ENCODE peak calls at places on chromosome 18, in four cellular contexts. One of them, this sample, is unnamed.
A peak's percentile ranks its signal among the peaks of the same experiment; 100 is the strongest.

GRCh38 chr18:70384181-70384790 is 95.4 kb downstream of the SOCS6 start:
- DNase-seq in EL: peak; percentile 96
- DNase-seq in CD4-positive, alpha-beta T cell: no peak
- DNase-seq in A549: peak; percentile 31
- DNase-seq in this sample: no peak

GRCh38 chr18:3002766-3003165 is 10.2 kb downstream of the LPIN2 start:
- DNase-seq in EL: no peak
- DNase-seq in CD4-positive, alpha-beta T cell: no peak
- DNase-seq in A549: no peak
- DNase-seq in this sample: no peak

GRCh38 chr18:65526099-65526498 is 224.7 kb upstream of the CDH7 start:
- DNase-seq in EL: no peak
- DNase-seq in CD4-positive, alpha-beta T cell: no peak
- DNase-seq in A549: no peak
- DNase-seq in this sample: no peak

GRCh38 chr18:79714531-79715240 is 35.1 kb downstream of the CTDP1 start:
- DNase-seq in EL: no peak
- DNase-seq in CD4-positive, alpha-beta T cell: no peak
- DNase-seq in A549: no peak
- DNase-seq in this sample: no peak

GRCh38 chr18:59764281-59764680 is 67.1 kb upstream of the CCBE1 start:
- DNase-seq in EL: no peak
- DNase-seq in CD4-positive, alpha-beta T cell: no peak
- DNase-seq in A549: no peak
- DNase-seq in this sample: no peak

GRCh38 chr18:76992226-76993084 is 140.1 kb downstream of the MBP start:
- DNase-seq in EL: no peak
- DNase-seq in CD4-positive, alpha-beta T cell: no peak
- DNase-seq in A549: no peak
- DNase-seq in this sample: no peak

GRCh38 chr18:48803951-48804855 is 146.6 kb downstream of the SMAD7 start:
- DNase-seq in EL: no peak
- DNase-seq in CD4-positive, alpha-beta T cell: no peak
- DNase-seq in A549: no peak
- DNase-seq in this sample: peak; percentile 78

GRCh38 chr18:57331718-57332117 is 20.6 kb upstream of the ST8SIA3 start:
- DNase-seq in EL: no peak
- DNase-seq in CD4-positive, alpha-beta T cell: no peak
- DNase-seq in A549: no peak
- DNase-seq in this sample: no peak

GRCh38 chr18:50083708-50084107 is 111.2 kb downstream of the MYO5B start:
- DNase-seq in EL: no peak
- DNase-seq in CD4-positive, alpha-beta T cell: no peak
- DNase-seq in A549: no peak
- DNase-seq in this sample: no peak

GRCh38 chr18:34624551-34624950 is 85.5 kb upstream of the DTNA start:
- DNase-seq in EL: no peak
- DNase-seq in CD4-positive, alpha-beta T cell: no peak
- DNase-seq in A549: no peak
- DNase-seq in this sample: no peak

GRCh38 chr18:58528011-58528367 is 100.9 kb downstream of the ALPK2 start:
- DNase-seq in EL: no peak
- DNase-seq in CD4-positive, alpha-beta T cell: no peak
- DNase-seq in A549: no peak
- DNase-seq in this sample: no peak

GRCh38 chr18:48061781-48062570 is 131.5 kb upstream of the SMAD2 start:
- DNase-seq in EL: no peak
- DNase-seq in CD4-positive, alpha-beta T cell: no peak
- DNase-seq in A549: no peak
- DNase-seq in this sample: no peak

GRCh38 chr18:76985951-76986236 is 146.7 kb downstream of the MBP start:
- DNase-seq in EL: no peak
- DNase-seq in CD4-positive, alpha-beta T cell: no peak
- DNase-seq in A549: no peak
- DNase-seq in this sample: no peak

GRCh38 chr18:79575891-79576685 is 103.5 kb upstream of the CTDP1 start:
- DNase-seq in EL: no peak
- DNase-seq in CD4-positive, alpha-beta T cell: no peak
- DNase-seq in A549: no peak
- DNase-seq in this sample: peak; percentile 46

GRCh38 chr18:70243131-70243530 is 37.6 kb upstream of the RTTN start:
- DNase-seq in EL: no peak
- DNase-seq in CD4-positive, alpha-beta T cell: no peak
- DNase-seq in A549: peak; percentile 41
- DNase-seq in this sample: no peak

GRCh38 chr18:48607049-48607984 is 68.5 kb downstream of the CTIF start:
- DNase-seq in EL: peak; percentile 96
- DNase-seq in CD4-positive, alpha-beta T cell: no peak
- DNase-seq in A549: no peak
- DNase-seq in this sample: peak; percentile 81

GRCh38 chr18:78929502-78929901 is 50.1 kb upstream of the SALL3 start:
- DNase-seq in EL: no peak
- DNase-seq in CD4-positive, alpha-beta T cell: no peak
- DNase-seq in A549: no peak
- DNase-seq in this sample: no peak

GRCh38 chr18:49744395-49744987 is 68.8 kb downstream of the ACAA2 start:
- DNase-seq in EL: no peak
- DNase-seq in CD4-positive, alpha-beta T cell: no peak
- DNase-seq in A549: no peak
- DNase-seq in this sample: no peak

GRCh38 chr18:59414254-59414653 is 55.2 kb upstream of the LMAN1 start:
- DNase-seq in EL: no peak
- DNase-seq in CD4-positive, alpha-beta T cell: no peak
- DNase-seq in A549: no peak
- DNase-seq in this sample: no peak

GRCh38 chr18:48020337-48021250 is 90.1 kb upstream of the SMAD2 start:
- DNase-seq in EL: no peak
- DNase-seq in CD4-positive, alpha-beta T cell: no peak
- DNase-seq in A549: no peak
- DNase-seq in this sample: no peak

GRCh38 chr18:52869942-52870907 is 530.2 kb downstream of the DCC start:
- DNase-seq in EL: no peak
- DNase-seq in CD4-positive, alpha-beta T cell: no peak
- DNase-seq in A549: no peak
- DNase-seq in this sample: no peak

GRCh38 chr18:62596145-62597005 is 73.5 kb downstream of the ZCCHC2 start:
- DNase-seq in EL: peak; percentile 18
- DNase-seq in CD4-positive, alpha-beta T cell: no peak
- DNase-seq in A549: no peak
- DNase-seq in this sample: peak; percentile 61

GRCh38 chr18:77069931-77070330 is 62.7 kb downstream of the MBP start:
- DNase-seq in EL: no peak
- DNase-seq in CD4-positive, alpha-beta T cell: peak; percentile 48
- DNase-seq in A549: no peak
- DNase-seq in this sample: no peak

GRCh38 chr18:14941792-14942191 is 193.8 kb downstream of the ANKRD30B start:
- DNase-seq in EL: no peak
- DNase-seq in CD4-positive, alpha-beta T cell: no peak
- DNase-seq in A549: no peak
- DNase-seq in this sample: no peak

GRCh38 chr18:9366126-9366714 is 31.6 kb downstream of the TWSG1 start:
- DNase-seq in EL: peak; percentile 23
- DNase-seq in CD4-positive, alpha-beta T cell: no peak
- DNase-seq in A549: peak; percentile 16
- DNase-seq in this sample: peak; percentile 14

GRCh38 chr18:50282521-50283335 is 1.4 kb upstream of the MBD1 start:
- DNase-seq in EL: no peak
- DNase-seq in CD4-positive, alpha-beta T cell: no peak
- DNase-seq in A549: no peak
- DNase-seq in this sample: peak; percentile 74

GRCh38 chr18:60549338-60549960 is 176.9 kb upstream of the MC4R start:
- DNase-seq in EL: peak; percentile 63
- DNase-seq in CD4-positive, alpha-beta T cell: no peak
- DNase-seq in A549: peak; percentile 1
- DNase-seq in this sample: no peak

GRCh38 chr18:58687871-58688308 is 16.6 kb downstream of the MALT1 start:
- DNase-seq in EL: no peak
- DNase-seq in CD4-positive, alpha-beta T cell: peak; percentile 40
- DNase-seq in A549: no peak
- DNase-seq in this sample: no peak

This sample was measured in right cardiac atrium.